ENCODE peak calls at places on chromosomes 6 and 20, in seven cellular contexts. V is foreskin fibroblast; T is CD8-positive, alpha-beta T cell; X is mucosa of descending colon; L is AG04450; S is neural progenitor cell; M is spleen. Z is an unnamed sample.

GRCh38 chr20:45056473-45057148 is 44.3 kb downstream of the KCNS1 start:
- DNase-seq in T (no peak), X (no peak), L (no peak), V (no peak), S (no peak), M (no peak), Z (no peak)

GRCh38 chr20:57055345-57055744 is 211.1 kb downstream of the BMP7 start:
- DNase-seq in M (no peak), X (no peak), L (no peak), V (no peak), S (no peak), T (no peak), Z (no peak)

GRCh38 chr6:143673638-143674037 is 4.1 kb upstream of the PHACTR2 start:
- DNase-seq in T (no peak), X (peak), M (no peak), L (no peak), V (peak), S (peak), Z (peak)

GRCh38 chr6:155177369-155177961 is 86.3 kb upstream of the CLDN20 start:
- DNase-seq in V (peak), T (no peak), L (peak), S (peak), M (no peak), X (no peak), Z (peak)

GRCh38 chr6:34792605-34793500 is 970 bp downstream of the BLTP3A start:
- DNase-seq in M (peak), L (no peak), S (peak), V (peak), X (no peak), T (peak), Z (peak)

GRCh38 chr6:129498950-129499870 is 210.8 kb downstream of the ARHGAP18 start:
- DNase-seq in T (no peak), S (peak), V (peak), X (no peak), M (no peak), L (no peak), Z (no peak)

GRCh38 chr6:102812242-102812641 is 1418.7 kb downstream of the GRIK2 start:
- DNase-seq in T (no peak), X (no peak), S (no peak), M (no peak), V (peak), L (no peak), Z (no peak)

GRCh38 chr20:43544501-43544900 is 14.3 kb upstream of the SGK2 start:
- DNase-seq in X (no peak), S (no peak), T (no peak), L (no peak), V (no peak), M (peak), Z (no peak)

GRCh38 chr6:116518621-116519020 is 7.2 kb downstream of the CALHM5 start:
- DNase-seq in T (no peak), V (no peak), L (no peak), S (no peak), M (no peak), X (no peak), Z (no peak)

GRCh38 chr20:7294816-7295360 is 527.4 kb downstream of the BMP2 start:
- DNase-seq in M (no peak), S (no peak), V (no peak), T (no peak), X (no peak), L (no peak), Z (no peak)

GRCh38 chr20:52484438-52484837 is 292.9 kb upstream of the ZFP64 start:
- DNase-seq in V (peak), T (no peak), S (no peak), L (peak), X (no peak), M (no peak), Z (no peak)

GRCh38 chr20:51541189-51542032 is 1.1 kb downstream of the NFATC2 start:
- DNase-seq in L (no peak), X (peak), M (peak), S (peak), V (peak), T (peak), Z (no peak)

GRCh38 chr6:39100358-39100757 is 14.6 kb downstream of the SAYSD1 start:
- DNase-seq in V (no peak), S (no peak), M (no peak), T (no peak), L (no peak), X (no peak), Z (no peak)

GRCh38 chr6:195861-196360 is 96.4 kb upstream of the DUSP22 start:
- DNase-seq in T (peak), V (no peak), X (no peak), L (no peak), S (no peak), M (no peak), Z (no peak)

GRCh38 chr20:57902478-57902877 is 192.7 kb upstream of the PMEPA1 start:
- DNase-seq in M (no peak), V (peak), S (no peak), X (no peak), L (no peak), T (no peak), Z (no peak)

GRCh38 chr20:6693178-6693807 is 74.2 kb upstream of the BMP2 start:
- DNase-seq in X (peak), M (no peak), S (no peak), T (no peak), V (no peak), L (no peak), Z (no peak)

GRCh38 chr6:27161946-27162603 is 85.4 kb upstream of the PRSS16 start:
- DNase-seq in V (peak), T (no peak), M (no peak), X (no peak), S (peak), L (no peak), Z (peak)

GRCh38 chr6:168012431-168013249 is 15.2 kb downstream of the KIF25 start:
- DNase-seq in S (no peak), V (no peak), L (no peak), T (no peak), M (no peak), X (no peak), Z (no peak)

GRCh38 chr20:56245761-56246160 is 2.8 kb upstream of the MC3R start:
- DNase-seq in V (no peak), X (no peak), M (no peak), T (no peak), L (no peak), S (no peak), Z (no peak)

GRCh38 chr6:168385380-168385779 is 55.6 kb upstream of the SMOC2 start:
- DNase-seq in X (no peak), T (no peak), V (no peak), S (no peak), M (no peak), L (no peak), Z (no peak)

GRCh38 chr6:140203611-140204553 is 829.4 kb upstream of the CITED2 start:
- DNase-seq in T (no peak), L (peak), V (peak), S (no peak), X (no peak), M (no peak), Z (no peak)

GRCh38 chr6:25942561-25943147 is 12.2 kb upstream of the SLC17A2 start:
- DNase-seq in M (no peak), T (no peak), X (no peak), S (peak), L (no peak), V (peak), Z (no peak)

GRCh38 chr6:158663465-158664167 is 13.8 kb downstream of the SYTL3 start:
- DNase-seq in L (no peak), S (no peak), X (no peak), T (no peak), V (no peak), M (no peak), Z (no peak)

GRCh38 chr6:169312658-169313346 is 59.2 kb upstream of the THBS2 start:
- DNase-seq in L (no peak), X (no peak), S (no peak), T (no peak), M (no peak), V (peak), Z (peak)

GRCh38 chr20:57772349-57772964 is 62.6 kb upstream of the PMEPA1 start:
- DNase-seq in S (peak), X (no peak), M (no peak), V (peak), L (peak), T (no peak), Z (no peak)

GRCh38 chr6:150627601-150628012 is 27.9 kb downstream of the PLEKHG1 start:
- DNase-seq in L (no peak), M (no peak), V (peak), S (no peak), T (no peak), X (no peak), Z (no peak)

GRCh38 chr20:12564982-12565381 is 443.8 kb upstream of the SPTLC3 start:
- DNase-seq in V (no peak), M (no peak), L (no peak), X (no peak), T (no peak), S (no peak), Z (no peak)

GRCh38 chr6:84464471-84464870 is 237.0 kb upstream of the CEP162 start:
- DNase-seq in X (no peak), S (no peak), T (no peak), L (no peak), V (no peak), M (no peak), Z (peak)

GRCh38 chr6:26043389-26044139 is 43.7 kb upstream of the HFE start:
- DNase-seq in L (peak), S (no peak), X (peak), T (peak), M (peak), V (peak), Z (no peak)

GRCh38 chr20:61925555-61926252 is 140.0 kb downstream of the TAF4 start:
- DNase-seq in X (no peak), S (no peak), V (peak), L (peak), T (no peak), M (peak), Z (no peak)

GRCh38 chr6:2502096-2502997 is 248.4 kb downstream of the MYLK4 start:
- DNase-seq in T (no peak), L (no peak), V (peak), S (peak), X (no peak), M (no peak), Z (peak)

GRCh38 chr20:17698419-17698818 is 1.3 kb upstream of the BANF2 start:
- DNase-seq in L (no peak), V (no peak), X (no peak), M (no peak), T (no peak), S (no peak), Z (no peak)

GRCh38 chr6:142316791-142317368 is 15.1 kb downstream of the ADGRG6 start:
- DNase-seq in M (no peak), X (no peak), T (no peak), L (no peak), V (no peak), S (no peak), Z (no peak)

GRCh38 chr20:57938158-57939108 is 228.6 kb upstream of the PMEPA1 start:
- DNase-seq in L (no peak), X (no peak), T (no peak), S (no peak), M (no peak), V (no peak), Z (no peak)

GRCh38 chr6:108133594-108134179 is 32.1 kb upstream of the NR2E1 start:
- DNase-seq in X (peak), T (no peak), S (peak), L (peak), M (peak), V (peak), Z (peak)

GRCh38 chr20:33332905-33333456 is 50.0 kb downstream of the BPIFB1 start:
- DNase-seq in X (no peak), T (no peak), L (no peak), M (no peak), V (no peak), S (no peak), Z (no peak)

GRCh38 chr20:10324198-10324836 is 105.7 kb downstream of the SNAP25 start:
- DNase-seq in V (no peak), M (no peak), X (no peak), L (no peak), S (no peak), T (no peak), Z (no peak)

GRCh38 chr20:10329387-10330005 is 104.5 kb downstream of the MKKS start:
- DNase-seq in V (peak), M (no peak), X (no peak), S (no peak), T (no peak), L (no peak), Z (no peak)

GRCh38 chr20:10332656-10333421 is 101.2 kb downstream of the MKKS start:
- DNase-seq in V (peak), M (no peak), L (no peak), X (no peak), S (no peak), T (no peak), Z (no peak)

GRCh38 chr20:10323729-10324128 is 105.1 kb downstream of the SNAP25 start:
- DNase-seq in T (no peak), S (no peak), L (no peak), M (no peak), V (no peak), X (no peak), Z (no peak)

DNA sequence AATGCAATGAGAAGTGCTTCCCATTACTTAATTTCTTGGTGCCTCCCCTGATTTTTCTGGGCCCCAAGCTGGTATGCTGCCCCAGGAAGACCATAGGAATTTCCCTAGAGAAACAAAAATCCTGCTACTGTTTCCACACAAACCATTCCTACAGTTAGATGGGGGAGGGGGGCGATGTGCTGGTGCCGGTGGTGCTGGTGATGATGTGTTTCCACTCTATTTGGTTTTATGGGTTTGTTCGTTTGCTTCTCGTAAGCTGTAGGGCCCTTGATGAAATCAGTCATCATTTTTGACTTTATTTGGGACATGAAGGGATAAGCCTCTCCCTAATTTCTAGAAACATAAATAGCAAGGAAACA is 105.1 kb downstream of the MKKS start:
- DNase-seq in T (no peak), X (no peak), V (no peak), M (no peak), L (no peak), S (no peak), Z (no peak)
- H3K4me3 ChIP-seq in T (no peak), X (no peak), V (no peak), M (peak), L (no peak), S (no peak), Z (no peak)

GRCh38 chr20:42380287-42380686 is 762.1 kb upstream of the CHD6 start:
- DNase-seq in V (no peak), T (no peak), M (no peak), S (no peak), L (no peak), X (no peak), Z (no peak)
- H3K4me3 ChIP-seq in V (no peak), T (no peak), M (no peak), S (no peak), L (no peak), X (no peak), Z (no peak)

GRCh38 chr6:166109608-166110007 is 58.0 kb downstream of the TBXT start:
- DNase-seq in V (no peak), T (no peak), L (no peak), M (no peak), X (no peak), S (no peak), Z (no peak)

GRCh38 chr6:166115609-166116008 is 52.0 kb downstream of the TBXT start:
- DNase-seq in X (no peak), M (no peak), L (no peak), T (no peak), S (no peak), V (no peak), Z (no peak)

DNA sequence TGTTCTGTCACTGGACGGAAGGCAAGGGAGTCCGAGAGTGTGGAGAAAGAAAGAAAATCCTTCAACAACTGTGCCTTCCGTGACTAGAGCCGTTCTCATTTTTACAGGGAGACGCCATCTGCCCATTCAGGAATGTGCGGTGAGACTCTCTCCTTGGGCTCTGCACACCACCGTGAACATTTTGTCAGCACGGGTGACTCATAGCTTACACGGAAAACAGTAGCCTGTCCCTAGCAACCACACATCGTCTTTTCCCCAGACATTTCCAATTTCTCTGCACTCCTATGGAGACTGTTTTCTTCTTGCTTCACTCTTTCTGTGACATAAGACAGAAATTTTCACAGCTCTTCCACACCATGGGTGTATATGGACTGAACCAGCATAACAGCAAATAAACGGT is 55.1 kb downstream of the TBXT start:
- DNase-seq in X (no peak), S (no peak), V (peak), M (no peak), T (no peak), L (no peak), Z (no peak)
- H3K4me3 ChIP-seq in X (no peak), S (no peak), V (no peak), M (no peak), T (no peak), L (no peak), Z (no peak)

GRCh38 chr20:2467412-2467811 is 3.2 kb downstream of the SNRPB start:
- DNase-seq in S (no peak), V (no peak), M (no peak), T (no peak), L (no peak), X (no peak), Z (no peak)
- H3K4me3 ChIP-seq in S (peak), V (no peak), M (no peak), T (no peak), L (no peak), X (no peak), Z (no peak)

GRCh38 chr6:6002005-6002808 is 4.5 kb downstream of the NRN1 start:
- DNase-seq in S (peak), L (no peak), X (no peak), T (no peak), V (no peak), M (no peak), Z (no peak)
- H3K4me3 ChIP-seq in S (peak), L (no peak), X (no peak), T (no peak), V (no peak), M (peak), Z (no peak)

GRCh38 chr20:1624811-1625690 is 5.2 kb upstream of the SIRPB1 start:
- DNase-seq in S (no peak), M (no peak), L (no peak), T (no peak), X (no peak), V (no peak), Z (no peak)
- H3K4me3 ChIP-seq in S (no peak), M (no peak), L (no peak), T (no peak), X (no peak), V (no peak), Z (no peak)

Z was measured in WERI-Rb-1.